ENCODE peak calls at places on chromosomes 5 and 9, in eight cellular contexts. D is transverse colon, Z is dorsolateral prefrontal cortex, U is A549, N is stomach, R is body of pancreas, V is IMR-90, C is tibial artery. P is an unnamed sample.

GRCh38 chr9:92964981-92965758 is 17.8 kb downstream of the FGD3 start:
- DNase-seq in U (no peak), N (peak), V (no peak), C (peak), R (no peak), D (peak), Z (no peak), P (no peak)

GRCh38 chr5:157607371-157608161 is 32.0 kb upstream of the ADAM19 start:
- DNase-seq in D (peak), R (no peak), U (peak), Z (no peak), N (no peak), C (no peak), V (peak), P (peak)

GRCh38 chr5:73323466-73323865 is 125.1 kb downstream of the FOXD1 start:
- DNase-seq in U (no peak), D (no peak), R (no peak), V (no peak), C (no peak), N (no peak), Z (no peak), P (no peak)

GRCh38 chr9:132743886-132744544 is 73.8 kb downstream of the GTF3C4 start:
- DNase-seq in C (no peak), D (no peak), V (no peak), U (no peak), N (no peak), Z (no peak), R (no peak), P (no peak)

GRCh38 chr5:89484962-89485361 is 602.0 kb upstream of the MEF2C start:
- DNase-seq in D (no peak), C (no peak), V (no peak), R (no peak), U (no peak), Z (no peak), N (no peak), P (no peak)

GRCh38 chr5:58133631-58134296 is 326.1 kb downstream of the PLK2 start:
- DNase-seq in R (no peak), U (peak), N (no peak), C (no peak), Z (no peak), V (peak), D (no peak), P (peak)

GRCh38 chr5:55994502-55994997 is at the start of gene IL6ST:
- DNase-seq in V (peak), R (peak), U (peak), D (peak), N (peak), Z (no peak), C (peak), P (peak)

GRCh38 chr9:93131599-93132286 is 2.3 kb downstream of the NINJ1 start:
- DNase-seq in R (no peak), Z (no peak), V (no peak), N (no peak), C (no peak), D (peak), U (no peak), P (no peak)

GRCh38 chr5:131581710-131582109 is 53.3 kb downstream of the RAPGEF6 start:
- DNase-seq in U (no peak), V (no peak), R (no peak), C (no peak), N (no peak), D (no peak), Z (no peak), P (peak)

GRCh38 chr9:127035423-127035822 is 87.0 kb downstream of the ANGPTL2 start:
- DNase-seq in Z (no peak), U (no peak), V (peak), R (peak), D (peak), N (no peak), C (peak), P (peak)

GRCh38 chr5:123813251-123813650 is 301.3 kb downstream of the CSNK1G3 start:
- DNase-seq in U (no peak), D (no peak), V (no peak), C (no peak), N (no peak), R (no peak), Z (no peak), P (peak)

GRCh38 chr5:140109050-140109817 is 4.7 kb upstream of the PURA start:
- DNase-seq in Z (peak), N (no peak), U (no peak), D (no peak), V (peak), R (no peak), C (no peak), P (no peak)

GRCh38 chr9:131773911-131774379 is 34.1 kb upstream of the RAPGEF1 start:
- DNase-seq in D (peak), R (peak), Z (no peak), C (peak), V (peak), N (peak), U (peak), P (peak)

GRCh38 chr5:68433921-68434879 is 218.6 kb downstream of the PIK3R1 start:
- DNase-seq in N (peak), D (peak), U (peak), V (peak), R (peak), Z (peak), C (peak), P (peak)

GRCh38 chr9:2722715-2723114 is 5.4 kb downstream of the KCNV2 start:
- DNase-seq in V (peak), D (no peak), R (no peak), U (no peak), N (no peak), Z (no peak), C (no peak), P (peak)

GRCh38 chr9:34465468-34465867 is 6.9 kb downstream of the DNAI1 start:
- DNase-seq in D (no peak), R (no peak), N (no peak), C (no peak), Z (no peak), V (no peak), U (no peak), P (peak)

GRCh38 chr5:115785395-115786009 is 31.0 kb downstream of the CDO1 start:
- DNase-seq in U (no peak), R (no peak), N (no peak), D (no peak), V (no peak), C (no peak), Z (no peak), P (peak)

GRCh38 chr9:93450817-93451761 is at the start of gene FAM120A:
- DNase-seq in V (peak), C (peak), R (peak), N (peak), D (peak), U (peak), Z (peak), P (peak)

GRCh38 chr5:142978726-142979125 is 208.5 kb downstream of the ARHGAP26 start:
- DNase-seq in D (no peak), V (peak), C (no peak), N (no peak), U (no peak), Z (no peak), R (no peak), P (peak)

GRCh38 chr5:90558344-90559192 is at the start of gene ADGRV1:
- DNase-seq in Z (peak), U (peak), V (peak), N (peak), C (no peak), R (peak), D (peak), P (peak)

GRCh38 chr5:88113429-88113828 is 155.2 kb downstream of the TMEM161B start:
- DNase-seq in Z (no peak), U (no peak), D (no peak), C (no peak), N (no peak), R (no peak), V (no peak), P (no peak)

GRCh38 chr5:7894439-7894838 is 25.5 kb downstream of the MTRR start:
- DNase-seq in V (no peak), Z (no peak), R (no peak), N (no peak), D (no peak), C (no peak), U (no peak), P (no peak)

GRCh38 chr9:114278881-114279570 is 43.9 kb upstream of the ORM1 start:
- DNase-seq in V (peak), U (peak), C (peak), Z (peak), N (no peak), R (no peak), D (no peak), P (peak)
- TF ChIP-seq CTCF in V (no peak), U (no peak), C (no peak), Z (no peak), N (no peak), R (no peak), D (no peak), P (no peak)

GRCh38 chr9:134026561-134026960 is 1.3 kb downstream of the BRD3OS start:
- DNase-seq in U (no peak), D (peak), C (no peak), V (no peak), R (no peak), Z (no peak), N (no peak), P (no peak)

GRCh38 chr9:134026981-134027380 is 1.7 kb downstream of the BRD3OS start:
- DNase-seq in C (no peak), Z (no peak), D (no peak), U (no peak), V (no peak), R (no peak), N (no peak), P (no peak)

GRCh38 chr9:134025606-134026541 is 593 bp downstream of the BRD3OS start:
- DNase-seq in C (peak), U (peak), Z (no peak), D (peak), N (peak), R (peak), V (peak), P (peak)

GRCh38 chr9:134024828-134025605 is at the start of gene BRD3OS:
- DNase-seq in V (peak), U (peak), R (peak), C (peak), Z (peak), D (peak), N (peak), P (peak)

DNA sequence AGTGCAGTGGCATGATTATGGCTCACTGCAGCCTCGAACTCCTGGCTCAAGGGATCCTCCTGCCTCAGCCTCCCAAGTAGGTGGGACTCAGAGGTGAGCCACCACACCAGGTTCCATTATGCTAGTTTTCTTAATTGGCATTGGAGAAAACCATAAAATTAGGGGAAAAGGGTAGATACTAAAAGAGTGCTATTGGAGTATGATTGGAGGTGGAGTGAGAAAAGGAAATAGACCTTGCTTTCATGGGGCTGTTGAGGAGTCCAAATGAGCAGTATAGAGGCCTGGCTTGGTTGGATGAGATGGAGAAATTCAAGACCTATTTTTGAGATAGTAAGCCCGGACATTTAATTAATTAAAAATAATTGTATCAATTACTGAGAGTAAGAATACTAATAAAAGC is 888 bp upstream of the BRD3OS start:
- DNase-seq in R (no peak), C (no peak), D (no peak), N (no peak), Z (no peak), V (no peak), U (no peak), P (no peak)
- H3K4me3 ChIP-seq in R (no peak), C (peak), D (no peak), N (peak), Z (peak), V (peak), U (peak), P (peak)

GRCh38 chr9:109865521-109865920 is 85.5 kb downstream of the PALM2AKAP2 start:
- DNase-seq in R (no peak), N (no peak), C (no peak), V (no peak), U (no peak), Z (no peak), D (no peak), P (no peak)
- TF ChIP-seq CTCF in R (no peak), N (no peak), C (no peak), V (no peak), U (no peak), Z (no peak), D (no peak), P (no peak)

GRCh38 chr5:76718381-76718832 is 2.5 kb downstream of the F2R start:
- DNase-seq in R (no peak), N (no peak), V (peak), U (no peak), D (no peak), C (no peak), Z (no peak), P (no peak)
- H3K4me3 ChIP-seq in R (no peak), N (peak), V (peak), U (no peak), D (no peak), C (peak), Z (no peak), P (peak)

DNA sequence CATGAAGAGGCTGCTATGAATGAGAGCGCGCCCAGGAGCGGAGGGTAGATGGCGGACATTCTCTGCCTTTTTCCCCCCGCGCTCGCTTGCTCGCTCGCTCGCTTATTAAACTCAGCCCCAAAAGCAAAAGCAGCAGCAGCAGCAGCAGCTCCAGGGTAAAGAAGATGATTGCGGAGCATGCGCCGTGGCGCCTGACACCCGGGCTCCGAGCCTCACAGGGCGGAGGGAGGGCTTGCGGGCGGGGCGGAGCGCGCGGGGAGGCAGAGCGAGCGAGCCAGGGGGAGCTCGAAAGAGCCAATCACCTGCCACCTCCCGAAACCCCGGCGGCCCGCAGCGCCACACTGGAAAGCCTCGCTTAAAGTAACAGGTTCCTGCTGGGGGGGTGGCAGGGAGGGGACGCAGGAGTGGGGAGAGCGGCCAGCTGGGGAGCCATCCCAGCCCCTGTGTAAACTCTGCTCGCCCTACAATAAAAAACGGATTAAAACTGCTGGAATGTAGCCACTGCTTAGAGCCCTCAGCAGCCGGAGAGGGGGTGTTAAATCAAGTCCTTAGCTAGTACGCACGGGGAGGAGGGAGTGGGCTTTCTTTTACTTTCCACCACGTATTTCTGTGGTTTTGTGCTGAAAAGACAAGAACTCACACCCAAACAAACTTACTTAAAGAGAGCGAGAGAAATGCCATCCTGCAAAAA is at the start of gene MLLT3:
- DNase-seq in N (peak), Z (peak), C (peak), V (peak), U (peak), R (peak), D (peak), P (peak)
- TF ChIP-seq CTCF in N (no peak), Z (peak), C (no peak), V (no peak), U (no peak), R (no peak), D (peak), P (peak)

GRCh38 chr5:151572657-151573368 is 18.3 kb downstream of the FAT2 start:
- DNase-seq in C (no peak), U (no peak), Z (no peak), R (no peak), N (no peak), V (no peak), D (no peak), P (no peak)

GRCh38 chr5:151578326-151579025 is 12.7 kb downstream of the FAT2 start:
- DNase-seq in U (no peak), N (no peak), R (no peak), C (no peak), V (no peak), Z (no peak), D (no peak), P (no peak)

GRCh38 chr5:151571270-151572173 is 19.6 kb downstream of the FAT2 start:
- DNase-seq in C (no peak), R (no peak), U (no peak), D (no peak), N (no peak), V (no peak), Z (no peak), P (no peak)

GRCh38 chr5:151577566-151577965 is 13.6 kb downstream of the FAT2 start:
- DNase-seq in V (no peak), C (no peak), U (no peak), Z (no peak), N (no peak), R (no peak), D (no peak), P (no peak)

DNA sequence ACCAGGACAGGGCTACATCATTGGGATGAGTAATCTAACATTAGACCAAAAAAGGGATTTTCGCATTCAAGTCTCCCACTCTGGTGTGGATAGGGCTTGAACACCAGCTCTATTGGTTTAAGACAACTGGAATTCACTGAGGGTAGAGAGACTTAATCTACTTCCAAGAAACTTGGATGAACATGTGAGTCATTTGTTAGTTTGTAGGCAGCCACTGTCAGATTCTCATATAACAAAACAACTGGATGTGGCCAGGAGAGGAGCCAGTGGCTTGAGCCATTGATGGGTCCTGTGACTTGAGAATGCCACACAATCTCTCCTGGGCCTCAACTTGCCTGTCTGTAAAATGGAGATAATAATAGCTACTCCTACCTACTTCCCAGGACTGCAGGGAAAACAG is 16.5 kb downstream of the FAT2 start:
- DNase-seq in U (no peak), N (no peak), R (no peak), V (no peak), C (no peak), Z (no peak), D (no peak), P (no peak)
- H3K4me3 ChIP-seq in U (no peak), N (no peak), R (no peak), V (no peak), C (no peak), Z (no peak), D (no peak), P (no peak)

GRCh38 chr5:82384025-82384750 is 106.0 kb upstream of the RPS23 start:
- DNase-seq in V (no peak), R (no peak), Z (no peak), N (no peak), C (no peak), D (no peak), U (no peak), P (peak)
- TF ChIP-seq CTCF in V (no peak), R (no peak), Z (no peak), N (no peak), C (no peak), D (no peak), U (no peak), P (peak)

P was measured in choroid plexus epithelial cell.